ENCODE peak calls at places on chromosomes 7 and 10, in five cellular contexts. R is foreskin keratinocyte, W is GM04504, O is GM13976, Y is IMR-90. J is an unnamed sample.

GRCh38 chr7:47481656-47482012 is 100.3 kb downstream of the TNS3 start:
- DNase-seq in W (no peak), R (no peak), O (no peak), Y (no peak), J (no peak)

GRCh38 chr10:72276421-72277339 is 3.0 kb downstream of the DDIT4 start:
- DNase-seq in R (no peak), W (no peak), Y (peak), O (no peak), J (no peak)

GRCh38 chr7:112116894-112117293 is 89.3 kb downstream of the DOCK4 start:
- DNase-seq in Y (no peak), O (no peak), R (no peak), W (no peak), J (no peak)

GRCh38 chr10:83725567-83725966 is 413.7 kb upstream of the GHITM start:
- DNase-seq in Y (no peak), O (no peak), R (no peak), W (no peak), J (no peak)

GRCh38 chr7:80182630-80183276 is 48.1 kb downstream of the GNAI1 start:
- DNase-seq in O (no peak), Y (peak), R (peak), W (no peak), J (no peak)

GRCh38 chr7:100022621-100023020 is 7.2 kb downstream of the ZKSCAN1 start:
- DNase-seq in O (no peak), R (peak), W (no peak), Y (no peak), J (no peak)

GRCh38 chr7:84614821-84615506 is 420.4 kb upstream of the SEMA3A start:
- DNase-seq in Y (no peak), W (no peak), O (no peak), R (no peak), J (no peak)

GRCh38 chr10:22148956-22149355 is 68.9 kb downstream of the EBLN1 start:
- DNase-seq in O (no peak), R (no peak), Y (peak), W (no peak), J (no peak)

GRCh38 chr7:152537639-152538038 is 101.8 kb upstream of the KMT2C start:
- DNase-seq in R (no peak), W (no peak), O (no peak), Y (no peak), J (no peak)

GRCh38 chr7:102216573-102217314 is 69.9 kb upstream of the SH2B2 start:
- DNase-seq in R (no peak), W (no peak), O (no peak), Y (no peak), J (no peak)